ENCODE peak calls at places on chromosomes 4 and X, in nine cellular contexts. One of them, this sample, is unnamed.

GRCh38 chrX:77398341-77398740 is 48.8 kb upstream of the FGF16 start:
- DNase-seq in effector CD8-positive, alpha-beta T cell: no peak
- DNase-seq in T-helper 17 cell: no peak
- DNase-seq in GM03348: no peak
- DNase-seq in activated CD8-positive, alpha-beta memory T cell treated with anti-CD3 and anti-CD28 coated beads for 24 hours: no peak
- DNase-seq in neural crest cell: no peak
- DNase-seq in stimulated activated CD4-positive, alpha-beta T cell treated with anti-CD3 and anti-CD28 coated beads, TNF-alpha, amount 100 ng/mL, for 4 hours: no peak
- DNase-seq in NAMALWA: no peak
- DNase-seq in effector memory CD8-positive, alpha-beta T cell: no peak
- DNase-seq in this sample: no peak

GRCh38 chr4:76640252-76640925 is 205.4 kb downstream of the SHROOM3 start:
- DNase-seq in effector memory CD8-positive, alpha-beta T cell: no peak
- DNase-seq in effector CD8-positive, alpha-beta T cell: no peak
- DNase-seq in stimulated activated CD4-positive, alpha-beta T cell treated with anti-CD3 and anti-CD28 coated beads, TNF-alpha, amount 100 ng/mL, for 4 hours: no peak
- DNase-seq in neural crest cell: no peak
- DNase-seq in T-helper 17 cell: no peak
- DNase-seq in NAMALWA: no peak
- DNase-seq in GM03348: no peak
- DNase-seq in activated CD8-positive, alpha-beta memory T cell treated with anti-CD3 and anti-CD28 coated beads for 24 hours: no peak
- DNase-seq in this sample: no peak

GRCh38 chr4:105227054-105227453 is 80.4 kb downstream of the TET2 start:
- DNase-seq in effector memory CD8-positive, alpha-beta T cell: no peak
- DNase-seq in GM03348: no peak
- DNase-seq in effector CD8-positive, alpha-beta T cell: no peak
- DNase-seq in activated CD8-positive, alpha-beta memory T cell treated with anti-CD3 and anti-CD28 coated beads for 24 hours: no peak
- DNase-seq in neural crest cell: no peak
- DNase-seq in NAMALWA: no peak
- DNase-seq in T-helper 17 cell: no peak
- DNase-seq in stimulated activated CD4-positive, alpha-beta T cell treated with anti-CD3 and anti-CD28 coated beads, TNF-alpha, amount 100 ng/mL, for 4 hours: no peak
- DNase-seq in this sample: no peak

GRCh38 chr4:53676402-53676871 is 85.2 kb upstream of the LNX1 start:
- DNase-seq in neural crest cell: no peak
- DNase-seq in GM03348: peak; percentile 44
- DNase-seq in NAMALWA: no peak
- DNase-seq in T-helper 17 cell: no peak
- DNase-seq in stimulated activated CD4-positive, alpha-beta T cell treated with anti-CD3 and anti-CD28 coated beads, TNF-alpha, amount 100 ng/mL, for 4 hours: no peak
- DNase-seq in effector CD8-positive, alpha-beta T cell: no peak
- DNase-seq in effector memory CD8-positive, alpha-beta T cell: no peak
- DNase-seq in activated CD8-positive, alpha-beta memory T cell treated with anti-CD3 and anti-CD28 coated beads for 24 hours: no peak
- DNase-seq in this sample: no peak

GRCh38 chr4:2634014-2634413 is 97.6 kb downstream of the FAM193A start:
- DNase-seq in stimulated activated CD4-positive, alpha-beta T cell treated with anti-CD3 and anti-CD28 coated beads, TNF-alpha, amount 100 ng/mL, for 4 hours: no peak
- DNase-seq in effector memory CD8-positive, alpha-beta T cell: no peak
- DNase-seq in NAMALWA: no peak
- DNase-seq in activated CD8-positive, alpha-beta memory T cell treated with anti-CD3 and anti-CD28 coated beads for 24 hours: peak; percentile 41
- DNase-seq in T-helper 17 cell: no peak
- DNase-seq in GM03348: no peak
- DNase-seq in effector CD8-positive, alpha-beta T cell: no peak
- DNase-seq in neural crest cell: no peak
- DNase-seq in this sample: no peak

GRCh38 chrX:131783555-131784338 is 239.4 kb upstream of the STK26 start:
- DNase-seq in effector CD8-positive, alpha-beta T cell: no peak
- DNase-seq in stimulated activated CD4-positive, alpha-beta T cell treated with anti-CD3 and anti-CD28 coated beads, TNF-alpha, amount 100 ng/mL, for 4 hours: no peak
- DNase-seq in GM03348: no peak
- DNase-seq in neural crest cell: no peak
- DNase-seq in T-helper 17 cell: no peak
- DNase-seq in activated CD8-positive, alpha-beta memory T cell treated with anti-CD3 and anti-CD28 coated beads for 24 hours: peak; percentile 83
- DNase-seq in effector memory CD8-positive, alpha-beta T cell: no peak
- DNase-seq in NAMALWA: no peak
- DNase-seq in this sample: peak; percentile 67

GRCh38 chr4:98466868-98467599 is 191.4 kb downstream of the TSPAN5 start:
- DNase-seq in neural crest cell: no peak
- DNase-seq in effector memory CD8-positive, alpha-beta T cell: no peak
- DNase-seq in GM03348: no peak
- DNase-seq in stimulated activated CD4-positive, alpha-beta T cell treated with anti-CD3 and anti-CD28 coated beads, TNF-alpha, amount 100 ng/mL, for 4 hours: no peak
- DNase-seq in T-helper 17 cell: no peak
- DNase-seq in activated CD8-positive, alpha-beta memory T cell treated with anti-CD3 and anti-CD28 coated beads for 24 hours: no peak
- DNase-seq in NAMALWA: no peak
- DNase-seq in effector CD8-positive, alpha-beta T cell: no peak
- DNase-seq in this sample: no peak

GRCh38 chr4:44859477-44859876 is 133.1 kb upstream of the GNPDA2 start:
- DNase-seq in stimulated activated CD4-positive, alpha-beta T cell treated with anti-CD3 and anti-CD28 coated beads, TNF-alpha, amount 100 ng/mL, for 4 hours: no peak
- DNase-seq in GM03348: no peak
- DNase-seq in activated CD8-positive, alpha-beta memory T cell treated with anti-CD3 and anti-CD28 coated beads for 24 hours: no peak
- DNase-seq in effector memory CD8-positive, alpha-beta T cell: no peak
- DNase-seq in neural crest cell: no peak
- DNase-seq in effector CD8-positive, alpha-beta T cell: no peak
- DNase-seq in NAMALWA: no peak
- DNase-seq in T-helper 17 cell: no peak
- DNase-seq in this sample: no peak

GRCh38 chr4:26907731-26908599 is 47.3 kb downstream of the STIM2 start:
- DNase-seq in effector CD8-positive, alpha-beta T cell: no peak
- DNase-seq in activated CD8-positive, alpha-beta memory T cell treated with anti-CD3 and anti-CD28 coated beads for 24 hours: no peak
- DNase-seq in neural crest cell: no peak
- DNase-seq in effector memory CD8-positive, alpha-beta T cell: no peak
- DNase-seq in NAMALWA: no peak
- DNase-seq in GM03348: no peak
- DNase-seq in stimulated activated CD4-positive, alpha-beta T cell treated with anti-CD3 and anti-CD28 coated beads, TNF-alpha, amount 100 ng/mL, for 4 hours: no peak
- DNase-seq in T-helper 17 cell: no peak
- DNase-seq in this sample: no peak

GRCh38 chrX:137031517-137032377 is 2.0 kb downstream of the GPR101 start:
- DNase-seq in effector CD8-positive, alpha-beta T cell: no peak
- DNase-seq in activated CD8-positive, alpha-beta memory T cell treated with anti-CD3 and anti-CD28 coated beads for 24 hours: peak; percentile 64
- DNase-seq in GM03348: peak; percentile 68
- DNase-seq in stimulated activated CD4-positive, alpha-beta T cell treated with anti-CD3 and anti-CD28 coated beads, TNF-alpha, amount 100 ng/mL, for 4 hours: no peak
- DNase-seq in NAMALWA: no peak
- DNase-seq in neural crest cell: peak; percentile 24
- DNase-seq in T-helper 17 cell: peak; percentile 11
- DNase-seq in effector memory CD8-positive, alpha-beta T cell: no peak
- DNase-seq in this sample: peak; percentile 3

GRCh38 chrX:17547658-17548057 is 172.7 kb downstream of the NHS start:
- DNase-seq in stimulated activated CD4-positive, alpha-beta T cell treated with anti-CD3 and anti-CD28 coated beads, TNF-alpha, amount 100 ng/mL, for 4 hours: no peak
- DNase-seq in effector memory CD8-positive, alpha-beta T cell: no peak
- DNase-seq in NAMALWA: no peak
- DNase-seq in effector CD8-positive, alpha-beta T cell: no peak
- DNase-seq in neural crest cell: no peak
- DNase-seq in T-helper 17 cell: no peak
- DNase-seq in activated CD8-positive, alpha-beta memory T cell treated with anti-CD3 and anti-CD28 coated beads for 24 hours: peak; percentile 41
- DNase-seq in GM03348: peak; percentile 41
- DNase-seq in this sample: peak; percentile 49

GRCh38 chr4:122603156-122603574 is 17.7 kb downstream of the IL21 start:
- DNase-seq in GM03348: no peak
- DNase-seq in activated CD8-positive, alpha-beta memory T cell treated with anti-CD3 and anti-CD28 coated beads for 24 hours: no peak
- DNase-seq in stimulated activated CD4-positive, alpha-beta T cell treated with anti-CD3 and anti-CD28 coated beads, TNF-alpha, amount 100 ng/mL, for 4 hours: no peak
- DNase-seq in neural crest cell: no peak
- DNase-seq in effector memory CD8-positive, alpha-beta T cell: no peak
- DNase-seq in T-helper 17 cell: no peak
- DNase-seq in effector CD8-positive, alpha-beta T cell: no peak
- DNase-seq in NAMALWA: no peak
- DNase-seq in this sample: no peak

This sample was measured in stromal cell of bone marrow.